ENCODE peak calls at places on chromosome 10, in five cellular contexts. One of them, this sample, is unnamed.
A peak's percentile ranks its signal among the peaks of the same experiment; 100 is the strongest.

GRCh38 chr10:88042162-88043100 is 179.0 kb downstream of the PTEN start:
- DNase-seq in upper lobe of right lung: no peak
- DNase-seq in dorsolateral prefrontal cortex: no peak
- DNase-seq in foreskin fibroblast: peak; percentile 88
- DNase-seq in cardiac muscle cell: peak; percentile 46
- DNase-seq in this sample: no peak

GRCh38 chr10:57694956-57695605 is 572.6 kb downstream of the IPMK start:
- DNase-seq in cardiac muscle cell: no peak
- DNase-seq in dorsolateral prefrontal cortex: no peak
- DNase-seq in foreskin fibroblast: peak; percentile 55
- DNase-seq in upper lobe of right lung: no peak
- DNase-seq in this sample: no peak

GRCh38 chr10:93080350-93081046 is 6.8 kb downstream of the CYP26A1 start:
- DNase-seq in upper lobe of right lung: no peak
- DNase-seq in dorsolateral prefrontal cortex: peak; percentile 16
- DNase-seq in cardiac muscle cell: peak; percentile 67
- DNase-seq in foreskin fibroblast: peak; percentile 73
- DNase-seq in this sample: no peak

GRCh38 chr10:2688958-2689357 is 378.4 kb upstream of the PFKP start:
- DNase-seq in foreskin fibroblast: no peak
- DNase-seq in dorsolateral prefrontal cortex: no peak
- DNase-seq in cardiac muscle cell: no peak
- DNase-seq in upper lobe of right lung: no peak
- DNase-seq in this sample: no peak

GRCh38 chr10:98257198-98257597 is 10.8 kb downstream of the LOXL4 start:
- DNase-seq in dorsolateral prefrontal cortex: no peak
- DNase-seq in foreskin fibroblast: no peak
- DNase-seq in cardiac muscle cell: no peak
- DNase-seq in upper lobe of right lung: no peak
- DNase-seq in this sample: no peak

GRCh38 chr10:79268717-79269116 is 78.6 kb upstream of the PPIF start:
- DNase-seq in dorsolateral prefrontal cortex: no peak
- DNase-seq in cardiac muscle cell: no peak
- DNase-seq in upper lobe of right lung: no peak
- DNase-seq in foreskin fibroblast: peak; percentile 38
- DNase-seq in this sample: no peak

GRCh38 chr10:665579-666091 is 23.8 kb downstream of the DIP2C start:
- DNase-seq in foreskin fibroblast: no peak
- DNase-seq in cardiac muscle cell: no peak
- DNase-seq in dorsolateral prefrontal cortex: no peak
- DNase-seq in upper lobe of right lung: peak; percentile 46
- DNase-seq in this sample: no peak

GRCh38 chr10:52283174-52283573 is 30.9 kb upstream of the DKK1 start:
- DNase-seq in dorsolateral prefrontal cortex: no peak
- DNase-seq in foreskin fibroblast: peak; percentile 6
- DNase-seq in cardiac muscle cell: no peak
- DNase-seq in upper lobe of right lung: no peak
- DNase-seq in this sample: no peak

GRCh38 chr10:13795653-13796555 is 209.1 kb downstream of the PRPF18 start:
- DNase-seq in cardiac muscle cell: no peak
- DNase-seq in dorsolateral prefrontal cortex: no peak
- DNase-seq in foreskin fibroblast: no peak
- DNase-seq in upper lobe of right lung: no peak
- DNase-seq in this sample: no peak

GRCh38 chr10:77550378-77550777 is 87.2 kb downstream of the KCNMA1 start:
- DNase-seq in dorsolateral prefrontal cortex: no peak
- DNase-seq in cardiac muscle cell: no peak
- DNase-seq in foreskin fibroblast: no peak
- DNase-seq in upper lobe of right lung: no peak
- DNase-seq in this sample: no peak

GRCh38 chr10:89019589-89020327 is 29.2 kb downstream of the FAS start:
- DNase-seq in dorsolateral prefrontal cortex: no peak
- DNase-seq in upper lobe of right lung: no peak
- DNase-seq in cardiac muscle cell: no peak
- DNase-seq in foreskin fibroblast: no peak
- DNase-seq in this sample: no peak

GRCh38 chr10:132592790-132593788 is 55.5 kb downstream of the INPP5A start:
- DNase-seq in upper lobe of right lung: no peak
- DNase-seq in foreskin fibroblast: no peak
- DNase-seq in dorsolateral prefrontal cortex: no peak
- DNase-seq in cardiac muscle cell: no peak
- DNase-seq in this sample: no peak

GRCh38 chr10:46282460-46283216 is 4.2 kb upstream of the ANTXRL start:
- DNase-seq in dorsolateral prefrontal cortex: peak; percentile 35
- DNase-seq in upper lobe of right lung: peak; percentile 90
- DNase-seq in foreskin fibroblast: peak; percentile 73
- DNase-seq in cardiac muscle cell: peak; percentile 86
- DNase-seq in this sample: no peak

GRCh38 chr10:103895458-103896186 is 22.4 kb downstream of the STN1 start:
- DNase-seq in dorsolateral prefrontal cortex: no peak
- DNase-seq in foreskin fibroblast: peak; percentile 94
- DNase-seq in cardiac muscle cell: no peak
- DNase-seq in upper lobe of right lung: no peak
- DNase-seq in this sample: no peak

GRCh38 chr10:98389398-98389797 is 25.6 kb downstream of the PYROXD2 start:
- DNase-seq in foreskin fibroblast: no peak
- DNase-seq in cardiac muscle cell: no peak
- DNase-seq in dorsolateral prefrontal cortex: no peak
- DNase-seq in upper lobe of right lung: no peak
- DNase-seq in this sample: no peak

GRCh38 chr10:12849351-12850181 is 151.9 kb downstream of the CCDC3 start:
- DNase-seq in dorsolateral prefrontal cortex: no peak
- DNase-seq in foreskin fibroblast: no peak
- DNase-seq in upper lobe of right lung: no peak
- DNase-seq in cardiac muscle cell: no peak
- DNase-seq in this sample: no peak

GRCh38 chr10:83666762-83667161 is 472.5 kb upstream of the GHITM start:
- DNase-seq in cardiac muscle cell: no peak
- DNase-seq in dorsolateral prefrontal cortex: no peak
- DNase-seq in upper lobe of right lung: no peak
- DNase-seq in foreskin fibroblast: peak; percentile 5
- DNase-seq in this sample: no peak

GRCh38 chr10:96986200-96986856 is 154.2 kb downstream of the LCOR start:
- DNase-seq in dorsolateral prefrontal cortex: no peak
- DNase-seq in foreskin fibroblast: no peak
- DNase-seq in cardiac muscle cell: no peak
- DNase-seq in upper lobe of right lung: no peak
- DNase-seq in this sample: no peak

GRCh38 chr10:96987141-96987841 is 155.2 kb downstream of the LCOR start:
- DNase-seq in cardiac muscle cell: no peak
- DNase-seq in foreskin fibroblast: no peak
- DNase-seq in upper lobe of right lung: no peak
- DNase-seq in dorsolateral prefrontal cortex: no peak
- DNase-seq in this sample: no peak

GRCh38 chr10:96984512-96985225 is 152.6 kb downstream of the LCOR start:
- DNase-seq in upper lobe of right lung: no peak
- DNase-seq in cardiac muscle cell: no peak
- DNase-seq in dorsolateral prefrontal cortex: no peak
- DNase-seq in foreskin fibroblast: no peak
- DNase-seq in this sample: no peak

GRCh38 chr10:96988421-96988820 is 156.3 kb downstream of the LCOR start:
- DNase-seq in foreskin fibroblast: peak; percentile 12
- DNase-seq in cardiac muscle cell: no peak
- DNase-seq in dorsolateral prefrontal cortex: no peak
- DNase-seq in upper lobe of right lung: no peak
- DNase-seq in this sample: no peak

GRCh38 chr10:96987842-96988175 is 155.7 kb downstream of the LCOR start:
- DNase-seq in foreskin fibroblast: peak; percentile 63
- DNase-seq in upper lobe of right lung: no peak
- DNase-seq in dorsolateral prefrontal cortex: no peak
- DNase-seq in cardiac muscle cell: no peak
- DNase-seq in this sample: no peak
- TF ChIP-seq CTCF in foreskin fibroblast: no peak
- TF ChIP-seq CTCF in upper lobe of right lung: no peak
- TF ChIP-seq CTCF in dorsolateral prefrontal cortex: no peak
- TF ChIP-seq CTCF in cardiac muscle cell: no peak
- TF ChIP-seq CTCF in this sample: no peak

GRCh38 chr10:63375458-63375857 is 90.3 kb downstream of the JMJD1C start:
- DNase-seq in foreskin fibroblast: peak; percentile 25
- DNase-seq in dorsolateral prefrontal cortex: no peak
- DNase-seq in upper lobe of right lung: no peak
- DNase-seq in cardiac muscle cell: no peak
- DNase-seq in this sample: no peak

GRCh38 chr10:63375859-63376258 is 89.9 kb downstream of the JMJD1C start:
- DNase-seq in dorsolateral prefrontal cortex: no peak
- DNase-seq in cardiac muscle cell: no peak
- DNase-seq in foreskin fibroblast: peak; percentile 79
- DNase-seq in upper lobe of right lung: no peak
- DNase-seq in this sample: peak; percentile 47

GRCh38 chr10:63373176-63373575 is 92.6 kb downstream of the JMJD1C start:
- DNase-seq in foreskin fibroblast: no peak
- DNase-seq in cardiac muscle cell: no peak
- DNase-seq in upper lobe of right lung: no peak
- DNase-seq in dorsolateral prefrontal cortex: no peak
- DNase-seq in this sample: no peak

GRCh38 chr10:63375006-63375405 is 90.8 kb downstream of the JMJD1C start:
- DNase-seq in foreskin fibroblast: peak; percentile 36
- DNase-seq in cardiac muscle cell: no peak
- DNase-seq in upper lobe of right lung: no peak
- DNase-seq in dorsolateral prefrontal cortex: no peak
- DNase-seq in this sample: no peak

GRCh38 chr10:63376560-63377304 is 89.0 kb downstream of the JMJD1C start:
- DNase-seq in cardiac muscle cell: no peak
- DNase-seq in dorsolateral prefrontal cortex: no peak
- DNase-seq in upper lobe of right lung: no peak
- DNase-seq in foreskin fibroblast: peak; percentile 92
- DNase-seq in this sample: peak; percentile 51
- H3K4me3 ChIP-seq in cardiac muscle cell: no peak overlapping the region
- H3K4me3 ChIP-seq in dorsolateral prefrontal cortex: no peak overlapping the region
- H3K4me3 ChIP-seq in upper lobe of right lung: no peak overlapping the region
- H3K4me3 ChIP-seq in foreskin fibroblast: peak overlapping the region; percentile 22
- H3K4me3 ChIP-seq in this sample: peak overlapping the region; percentile 37

GRCh38 chr10:17232276-17232987 is 4.4 kb downstream of the VIM start:
- DNase-seq in foreskin fibroblast: no peak
- DNase-seq in dorsolateral prefrontal cortex: no peak
- DNase-seq in cardiac muscle cell: no peak
- DNase-seq in upper lobe of right lung: no peak
- DNase-seq in this sample: no peak

GRCh38 chr10:17228081-17229015 is at the start of gene VIM:
- DNase-seq in foreskin fibroblast: peak; percentile 100
- DNase-seq in cardiac muscle cell: peak; percentile 86
- DNase-seq in upper lobe of right lung: peak; percentile 92
- DNase-seq in dorsolateral prefrontal cortex: no peak
- DNase-seq in this sample: no peak

GRCh38 chr10:17229717-17229966 is 1.6 kb downstream of the VIM start:
- DNase-seq in foreskin fibroblast: no peak
- DNase-seq in cardiac muscle cell: no peak
- DNase-seq in upper lobe of right lung: no peak
- DNase-seq in dorsolateral prefrontal cortex: no peak
- DNase-seq in this sample: no peak

GRCh38 chr10:17229016-17229716 is 1.1 kb downstream of the VIM start:
- DNase-seq in dorsolateral prefrontal cortex: no peak
- DNase-seq in upper lobe of right lung: peak; percentile 91
- DNase-seq in foreskin fibroblast: peak; percentile 98
- DNase-seq in cardiac muscle cell: peak; percentile 91
- DNase-seq in this sample: no peak

DNA sequence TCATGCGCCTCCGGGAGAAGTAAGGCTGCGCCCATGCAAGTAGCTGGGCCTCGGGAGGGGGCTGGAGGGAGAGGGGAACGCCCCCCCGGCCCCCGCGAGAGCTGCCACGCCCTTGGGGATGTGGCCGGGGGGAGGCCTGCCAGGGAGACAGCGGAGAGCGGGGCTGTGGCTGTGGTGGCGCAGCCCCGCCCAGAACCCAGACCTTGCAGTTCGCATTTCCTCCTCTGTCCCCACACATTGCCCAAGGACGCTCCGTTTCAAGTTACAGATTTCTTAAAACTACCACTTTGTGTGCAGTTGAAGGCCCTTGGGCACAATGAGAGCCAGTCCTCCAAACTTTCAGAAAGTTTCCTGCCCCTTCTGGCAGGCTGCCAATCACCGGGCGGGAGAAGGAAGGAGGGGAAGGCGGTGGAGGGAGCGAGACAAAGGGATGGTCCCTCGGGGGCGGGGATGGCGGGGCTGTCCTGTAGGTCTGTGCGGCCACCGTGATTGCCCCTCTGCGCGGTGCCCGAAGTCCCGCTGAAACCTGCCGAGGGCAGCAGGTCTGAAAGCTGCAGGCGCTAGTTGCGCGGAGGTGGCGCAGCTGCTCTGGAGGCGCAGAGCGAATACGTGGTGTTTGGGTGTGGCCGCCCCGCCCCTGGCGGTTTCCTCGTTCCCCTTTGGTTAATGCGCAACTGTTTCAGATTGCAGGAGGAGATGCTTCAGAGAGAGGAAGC is 2.1 kb downstream of the VIM start:
- DNase-seq in dorsolateral prefrontal cortex: no peak
- DNase-seq in upper lobe of right lung: peak; percentile 95
- DNase-seq in cardiac muscle cell: peak; percentile 84
- DNase-seq in foreskin fibroblast: peak; percentile 85
- DNase-seq in this sample: no peak
- TF ChIP-seq CTCF in dorsolateral prefrontal cortex: no peak
- TF ChIP-seq CTCF in upper lobe of right lung: no peak
- TF ChIP-seq CTCF in cardiac muscle cell: no peak
- TF ChIP-seq CTCF in foreskin fibroblast: no peak
- TF ChIP-seq CTCF in this sample: no peak

DNA sequence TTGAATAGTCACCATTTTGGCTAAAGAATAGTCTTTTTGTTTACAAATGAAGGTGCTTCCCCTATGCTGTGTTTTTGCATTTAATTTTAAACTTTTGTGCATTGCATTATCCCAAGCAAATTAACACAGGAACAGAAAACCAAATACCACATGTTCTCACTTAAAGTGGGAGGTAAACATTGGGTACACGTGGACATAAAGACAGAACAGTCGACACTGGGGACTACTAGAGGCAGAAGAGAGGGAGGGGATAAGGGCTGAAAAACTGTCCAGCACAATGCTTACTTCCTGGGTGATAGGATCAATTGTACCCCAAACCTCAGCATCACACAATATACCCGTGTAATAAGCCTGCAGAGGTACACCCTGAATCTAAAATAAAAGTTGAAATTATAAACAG is 16.0 kb downstream of the ADD3 start:
- DNase-seq in dorsolateral prefrontal cortex: no peak
- DNase-seq in upper lobe of right lung: no peak
- DNase-seq in cardiac muscle cell: no peak
- DNase-seq in foreskin fibroblast: no peak
- DNase-seq in this sample: no peak
- H3K4me3 ChIP-seq in dorsolateral prefrontal cortex: no peak overlapping the region
- H3K4me3 ChIP-seq in upper lobe of right lung: no peak overlapping the region
- H3K4me3 ChIP-seq in cardiac muscle cell: no peak overlapping the region
- H3K4me3 ChIP-seq in foreskin fibroblast: no peak overlapping the region
- H3K4me3 ChIP-seq in this sample: no peak overlapping the region

DNA sequence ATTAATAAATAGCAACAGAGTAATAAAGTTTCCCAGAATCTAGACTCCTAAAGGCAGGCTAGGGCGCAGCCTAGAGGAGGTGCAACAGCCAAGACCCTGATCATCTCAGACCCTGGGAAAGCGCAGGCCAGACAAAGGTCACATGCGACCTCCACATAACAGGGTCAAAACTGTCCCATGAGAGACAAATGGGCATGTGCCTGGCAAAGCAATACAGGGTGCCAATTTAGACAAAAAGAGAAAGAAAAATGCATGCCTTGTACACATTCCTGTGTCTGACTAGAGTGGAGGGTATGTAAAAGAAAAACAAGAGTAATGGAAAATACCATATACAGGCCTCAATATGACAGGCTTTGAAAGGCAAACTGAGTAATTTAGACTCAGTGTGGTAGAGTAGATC is 22.2 kb downstream of the MPP7 start:
- DNase-seq in dorsolateral prefrontal cortex: no peak
- DNase-seq in cardiac muscle cell: no peak
- DNase-seq in foreskin fibroblast: peak; percentile 31
- DNase-seq in upper lobe of right lung: no peak
- DNase-seq in this sample: peak; percentile 69
- TF ChIP-seq CTCF in dorsolateral prefrontal cortex: no peak
- TF ChIP-seq CTCF in cardiac muscle cell: no peak
- TF ChIP-seq CTCF in foreskin fibroblast: no peak
- TF ChIP-seq CTCF in upper lobe of right lung: no peak
- TF ChIP-seq CTCF in this sample: no peak

This sample was measured in AG04449.